ENCODE peak calls at places on chromosome 12, in nine cellular contexts. D is heart right ventricle, K is heart left ventricle, Y is stomach, Q is PC-3, C is HCT116, V is neural progenitor cell, U is left ventricle myocardium inferior, T is psoas muscle. W is an unnamed sample.

GRCh38 chr12:48015954-48016353 is 11.7 kb upstream of the COL2A1 start:
- DNase-seq in D (no peak), K (no peak), Y (no peak), Q (no peak), C (no peak), V (no peak), U (no peak), T (no peak), W (no peak)

GRCh38 chr12:104478396-104479140 is 21.8 kb downstream of the CHST11 start:
- DNase-seq in D (no peak), K (no peak), Y (no peak), Q (no peak), C (no peak), V (no peak), U (no peak), T (no peak), W (peak; percentile 38)

GRCh38 chr12:103313894-103314293 is 181.9 kb downstream of the C12orf42 start:
- DNase-seq in D (no peak), K (no peak), Y (no peak), Q (no peak), C (no peak), V (no peak), U (no peak), T (no peak), W (no peak)

GRCh38 chr12:43462080-43462479 is 89.9 kb downstream of the ADAMTS20 start:
- DNase-seq in D (no peak), K (no peak), Y (no peak), Q (no peak), C (no peak), V (no peak), U (no peak), T (no peak), W (no peak)

GRCh38 chr12:49051777-49052438 is 8.7 kb downstream of the KMT2D start:
- DNase-seq in D (no peak), K (no peak), Y (no peak), Q (no peak), C (no peak), V (no peak), U (no peak), T (no peak), W (no peak)

GRCh38 chr12:21827135-21827534 is 52.6 kb upstream of the KCNJ8 start:
- DNase-seq in D (no peak), K (no peak), Y (no peak), Q (no peak), C (no peak), V (no peak), U (no peak), T (no peak), W (no peak)

GRCh38 chr12:76199808-76200207 is 115.3 kb upstream of the NAP1L1 start:
- DNase-seq in D (no peak), K (no peak), Y (no peak), Q (no peak), C (no peak), V (no peak), U (no peak), T (no peak), W (no peak)

GRCh38 chr12:26721800-26722199 is 111.2 kb downstream of the ITPR2 start:
- DNase-seq in D (no peak), K (no peak), Y (no peak), Q (peak; percentile 74), C (no peak), V (no peak), U (no peak), T (no peak), W (no peak)

GRCh38 chr12:12224240-12224940 is 42.5 kb downstream of the LRP6 start:
- DNase-seq in D (no peak), K (no peak), Y (no peak), Q (no peak), C (no peak), V (no peak), U (no peak), T (no peak), W (no peak)

GRCh38 chr12:100219328-100220109 is 18.9 kb downstream of the ACTR6 start:
- DNase-seq in D (no peak), K (no peak), Y (no peak), Q (no peak), C (no peak), V (no peak), U (no peak), T (no peak), W (no peak)

GRCh38 chr12:110316861-110317260 is 35.8 kb downstream of the ATP2A2 start:
- DNase-seq in D (no peak), K (no peak), Y (no peak), Q (peak; percentile 17), C (no peak), V (no peak), U (no peak), T (no peak), W (no peak)

GRCh38 chr12:113051759-113052158 is 4.8 kb upstream of the DTX1 start:
- DNase-seq in D (no peak), K (no peak), Y (no peak), Q (no peak), C (no peak), V (no peak), U (no peak), T (no peak), W (no peak)

GRCh38 chr12:66620026-66620425 is 58.9 kb downstream of the GRIP1 start:
- DNase-seq in D (no peak), K (no peak), Y (no peak), Q (peak; percentile 13), C (no peak), V (no peak), U (no peak), T (no peak), W (no peak)

GRCh38 chr12:82517808-82518207 is 159.5 kb downstream of the METTL25 start:
- DNase-seq in D (no peak), K (no peak), Y (no peak), Q (peak; percentile 14), C (no peak), V (no peak), U (no peak), T (no peak), W (no peak)

GRCh38 chr12:49804821-49805220 is 23.4 kb downstream of the NCKAP5L start:
- DNase-seq in D (no peak), K (no peak), Y (no peak), Q (no peak), C (no peak), V (no peak), U (no peak), T (peak; percentile 41), W (no peak)

GRCh38 chr12:15966426-15966825 is 55.3 kb downstream of the DERA start:
- DNase-seq in D (no peak), K (no peak), Y (no peak), Q (peak; percentile 12), C (no peak), V (no peak), U (no peak), T (no peak), W (no peak)

GRCh38 chr12:5499566-5500325 is 67.8 kb downstream of the NTF3 start:
- DNase-seq in D (no peak), K (no peak), Y (no peak), Q (no peak), C (no peak), V (no peak), U (no peak), T (no peak), W (peak; percentile 54)

GRCh38 chr12:38588618-38589309 is 272.2 kb downstream of the ALG10B start:
- DNase-seq in D (no peak), K (no peak), Y (no peak), Q (no peak), C (no peak), V (no peak), U (no peak), T (no peak), W (no peak)

GRCh38 chr12:47841506-47841905 is 21.8 kb upstream of the HDAC7 start:
- DNase-seq in D (no peak), K (no peak), Y (no peak), Q (no peak), C (no peak), V (no peak), U (no peak), T (no peak), W (no peak)

DNA sequence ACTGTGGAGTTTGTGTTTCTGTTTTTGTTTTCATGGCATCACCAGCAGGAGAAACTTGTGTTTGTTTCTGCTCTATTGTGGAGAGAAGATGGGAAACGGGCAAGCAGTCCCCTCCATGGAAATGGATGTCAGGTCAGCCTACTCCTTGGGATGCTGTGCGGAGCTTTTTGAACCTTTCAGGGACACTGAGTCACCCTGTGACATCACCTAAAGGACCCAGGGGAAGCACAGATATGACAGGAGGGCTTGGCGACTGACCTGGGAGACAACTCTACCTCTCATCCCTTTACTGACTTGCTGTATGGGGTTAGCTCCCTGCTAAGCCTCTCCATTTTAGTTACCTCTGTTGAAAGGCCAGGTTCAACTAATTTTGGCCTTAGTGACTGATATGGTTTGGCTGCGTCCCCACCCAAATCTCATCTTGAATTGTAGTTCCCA is 706.9 kb upstream of the TMEM132C start:
- DNase-seq in D (no peak), K (no peak), Y (no peak), Q (no peak), C (no peak), V (no peak), U (no peak), T (no peak), W (no peak)
- H3K27ac ChIP-seq in D (no peak overlapping the region), K (no peak overlapping the region), Y (no peak overlapping the region), Q (peak overlapping the region; percentile 57), C (no peak overlapping the region), V (no peak overlapping the region), U (no peak overlapping the region), T (no peak overlapping the region), W (no peak overlapping the region)

GRCh38 chr12:124231980-124232653 is 62.8 kb upstream of the RFLNA start:
- DNase-seq in D (no peak), K (no peak), Y (peak; percentile 83), Q (no peak), C (no peak), V (no peak), U (no peak), T (peak; percentile 66), W (peak; percentile 76)
- H3K27ac ChIP-seq in D (no peak overlapping the region), K (no peak overlapping the region), Y (peak overlapping the region; percentile 85), Q (no peak overlapping the region), C (no peak overlapping the region), V (peak overlapping the region; percentile 70), U (no peak overlapping the region), T (peak overlapping the region; percentile 23), W (peak overlapping the region; percentile 82)

DNA sequence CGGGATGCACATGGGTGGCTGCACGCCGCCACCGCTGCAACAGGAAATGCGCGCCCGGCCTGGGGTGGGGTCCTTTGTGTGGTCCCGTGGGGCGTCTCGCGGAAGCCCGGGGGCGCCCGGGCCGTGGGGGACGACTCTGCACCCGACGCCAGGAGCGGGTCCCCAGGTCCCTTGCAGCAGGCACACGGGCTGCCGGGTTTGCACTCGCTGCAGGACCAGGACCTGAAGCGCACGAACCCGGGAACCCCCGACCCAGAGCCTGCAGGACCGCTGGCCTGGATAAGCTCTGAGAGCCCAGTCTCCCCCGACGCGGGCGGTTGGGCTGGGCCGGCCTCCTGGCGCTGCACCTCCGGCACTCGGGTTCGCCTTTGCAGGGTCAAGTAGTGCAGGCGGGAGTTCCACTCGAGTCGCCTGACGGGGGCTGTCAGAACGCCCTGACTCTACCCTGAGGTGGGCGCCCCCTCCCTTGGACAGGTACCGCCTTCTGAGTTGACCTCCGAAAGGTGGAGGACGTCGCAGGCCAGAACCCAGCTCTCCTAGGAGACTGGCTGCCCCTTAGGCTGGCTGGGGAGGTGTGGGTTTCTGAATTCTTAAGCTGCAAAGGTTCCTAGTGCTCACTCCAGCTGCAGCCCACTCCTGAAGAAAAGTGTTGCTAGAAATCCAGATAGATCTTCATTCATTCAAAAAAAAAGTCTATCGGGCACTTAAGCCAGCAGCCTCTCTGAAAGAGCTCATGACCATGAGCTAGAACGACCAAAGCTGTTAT is 67.9 kb downstream of the RNF34 start:
- DNase-seq in D (no peak), K (peak; percentile 38), Y (no peak), Q (no peak), C (no peak), V (peak; percentile 80), U (no peak), T (no peak), W (peak; percentile 38)
- H3K27ac ChIP-seq in D (peak overlapping the region; percentile 38), K (peak overlapping the region; percentile 71), Y (peak overlapping the region; percentile 26), Q (no peak overlapping the region), C (peak overlapping the region; percentile 50), V (no peak overlapping the region), U (peak overlapping the region; percentile 81), T (peak overlapping the region; percentile 50), W (peak overlapping the region; percentile 75)

GRCh38 chr12:3751151-3752095 is 1.5 kb downstream of the CRACR2A start:
- DNase-seq in D (no peak), K (no peak), Y (no peak), Q (no peak), C (no peak), V (no peak), U (no peak), T (no peak), W (no peak)
- H3K27ac ChIP-seq in D (no peak overlapping the region), K (no peak overlapping the region), Y (no peak overlapping the region), Q (no peak overlapping the region), C (peak overlapping the region; percentile 65), V (no peak overlapping the region), U (peak overlapping the region; percentile 87), T (no peak overlapping the region), W (peak overlapping the region; percentile 91)